ENCODE peak calls at places on chromosomes 13 and 19, in six cellular contexts. C is AG09319, D is neural crest cell, B is cardiac fibroblast, P is tibial nerve, L is astrocyte of the cerebellum. S is an unnamed sample.

GRCh38 chr13:45292176-45292575 is 48.8 kb downstream of the TPT1 start:
- DNase-seq in C (no peak), D (no peak), B (no peak), P (no peak), L (no peak), S (peak)

GRCh38 chr19:28948531-28948930 is 264.4 kb downstream of the UQCRFS1 start:
- DNase-seq in C (peak), D (no peak), B (no peak), P (no peak), L (no peak), S (no peak)

GRCh38 chr13:87669379-87669978 is 1.7 kb upstream of the SLITRK5 start:
- DNase-seq in C (no peak), D (no peak), B (peak), P (no peak), L (peak), S (no peak)

GRCh38 chr19:48718711-48719231 is 754 bp downstream of the MAMSTR start:
- DNase-seq in C (no peak), D (no peak), B (no peak), P (no peak), L (no peak), S (no peak)

GRCh38 chr13:52010890-52011689 is at the start of gene ATP7B:
- DNase-seq in C (no peak), D (no peak), B (no peak), P (no peak), L (no peak), S (no peak)

GRCh38 chr13:53104120-53104519 is 75.5 kb downstream of the OLFM4 start:
- DNase-seq in C (no peak), D (no peak), B (no peak), P (no peak), L (no peak), S (no peak)

GRCh38 chr19:35135389-35135909 is 590 bp upstream of the LGI4 start:
- DNase-seq in C (no peak), D (peak), B (peak), P (peak), L (peak), S (peak)

GRCh38 chr19:28329429-28329828 is 883.5 kb downstream of the UQCRFS1 start:
- DNase-seq in C (no peak), D (no peak), B (no peak), P (no peak), L (no peak), S (no peak)

GRCh38 chr19:16191216-16191908 is 6.2 kb downstream of the FAM32A start:
- DNase-seq in C (no peak), D (no peak), B (no peak), P (no peak), L (no peak), S (no peak)

GRCh38 chr19:35170359-35171061 is 16.0 kb downstream of the FXYD5 start:
- DNase-seq in C (no peak), D (no peak), B (no peak), P (no peak), L (no peak), S (no peak)

GRCh38 chr13:50125556-50126377 is 110.5 kb downstream of the KCNRG start:
- DNase-seq in C (peak), D (peak), B (peak), P (peak), L (peak), S (peak)

GRCh38 chr13:110907951-110908898 is 6.6 kb downstream of the ANKRD10 start:
- DNase-seq in C (no peak), D (no peak), B (peak), P (no peak), L (no peak), S (no peak)

GRCh38 chr13:51814825-51815650 is 11.1 kb upstream of the DHRS12 start:
- DNase-seq in C (no peak), D (peak), B (peak), P (peak), L (peak), S (no peak)

GRCh38 chr13:110771194-110771593 is 57.7 kb downstream of the ING1 start:
- DNase-seq in C (no peak), D (no peak), B (peak), P (no peak), L (no peak), S (no peak)

DNA sequence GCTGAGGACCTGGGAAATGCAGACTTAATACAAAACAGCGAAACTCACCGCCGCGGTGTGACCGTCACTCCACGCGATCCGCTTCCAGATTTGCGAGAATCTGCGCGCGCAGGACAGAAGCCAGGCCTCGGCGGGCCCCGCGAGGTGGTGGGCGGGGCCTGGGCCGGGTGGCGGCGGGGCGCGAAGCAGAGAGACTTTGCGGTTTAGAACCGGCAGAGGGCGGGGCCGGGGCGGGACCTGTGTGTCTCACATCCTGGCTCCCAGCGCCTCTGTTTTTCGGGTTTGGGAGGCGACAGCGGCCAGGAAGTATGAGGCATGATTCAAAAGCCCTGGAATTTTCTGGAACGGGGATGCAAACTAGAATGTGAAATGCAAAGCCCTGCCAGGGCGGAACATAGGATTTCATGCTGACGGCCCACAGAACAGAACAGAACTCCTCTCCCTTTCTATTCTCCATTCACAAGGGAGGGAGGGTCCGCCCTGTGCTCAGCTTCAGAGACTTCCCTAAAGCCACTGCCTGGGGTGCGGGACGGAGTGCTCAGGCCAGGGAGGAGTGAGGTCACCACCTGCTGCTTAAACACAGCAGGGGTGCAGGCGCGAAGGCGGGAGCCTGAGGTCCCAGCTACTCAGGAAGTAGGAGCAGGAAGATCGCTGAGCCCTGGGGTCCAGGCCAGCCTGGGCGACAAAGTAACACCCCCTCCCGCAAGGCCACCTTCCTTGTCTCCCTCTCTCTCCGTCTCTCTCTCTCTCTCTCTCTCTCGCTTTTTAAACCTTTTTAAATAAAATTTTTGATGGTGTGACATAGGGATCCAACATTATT is 44.2 kb downstream of the ZNF611 start:
- DNase-seq in C (peak), D (peak), B (peak), P (peak), L (peak), S (peak)
- TF ChIP-seq CTCF in C (no peak), D (peak), B (peak), P (peak), L (no peak), S (peak)

DNA sequence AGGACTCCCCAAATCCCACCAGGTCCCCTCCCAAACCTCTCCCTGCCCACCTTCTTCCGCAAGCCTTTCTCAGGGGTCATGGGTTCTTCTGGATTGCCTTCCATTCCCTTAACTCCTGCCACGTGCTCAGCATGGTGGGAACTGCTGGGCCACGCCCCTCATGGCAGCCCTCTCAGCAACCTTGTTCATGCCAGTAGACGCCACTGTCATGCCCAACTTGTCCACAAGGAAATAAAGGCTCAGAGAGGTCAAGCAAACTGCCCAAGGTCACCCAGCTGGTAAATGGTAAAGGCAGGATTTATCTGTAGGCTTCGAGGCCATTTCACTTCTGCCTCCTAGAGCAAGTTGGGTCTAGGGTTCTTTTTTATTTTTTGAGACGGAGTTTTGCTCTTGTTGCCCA is 10.9 kb downstream of the PRAM1 start:
- DNase-seq in C (no peak), D (no peak), B (no peak), P (no peak), L (no peak), S (no peak)
- TF ChIP-seq CTCF in C (no peak), D (no peak), B (no peak), P (no peak), L (peak), S (peak)

GRCh38 chr13:31372454-31372853 is 172.7 kb downstream of the B3GLCT start:
- DNase-seq in C (no peak), D (no peak), B (no peak), P (no peak), L (no peak), S (no peak)
- TF ChIP-seq CTCF in C (no peak), D (no peak), B (no peak), P (no peak), L (no peak), S (no peak)

GRCh38 chr19:50280983-50281382 is 48.2 kb downstream of the KCNC3 start:
- DNase-seq in C (no peak), D (no peak), B (no peak), P (no peak), L (no peak), S (no peak)
- TF ChIP-seq CTCF in C (no peak), D (no peak), B (no peak), P (no peak), L (no peak), S (no peak)

GRCh38 chr13:24983094-24983493 is 112.8 kb upstream of the PABPC3 start:
- DNase-seq in C (no peak), D (no peak), B (no peak), P (no peak), L (no peak), S (no peak)

GRCh38 chr13:24982333-24982999 is 113.5 kb upstream of the PABPC3 start:
- DNase-seq in C (no peak), D (no peak), B (no peak), P (no peak), L (no peak), S (no peak)

GRCh38 chr13:24986826-24987225 is 109.1 kb upstream of the PABPC3 start:
- DNase-seq in C (no peak), D (no peak), B (no peak), P (no peak), L (no peak), S (no peak)

GRCh38 chr13:24984134-24984533 is 111.8 kb upstream of the PABPC3 start:
- DNase-seq in C (no peak), D (no peak), B (no peak), P (no peak), L (no peak), S (no peak)

GRCh38 chr13:24985102-24985501 is 110.8 kb upstream of the PABPC3 start:
- DNase-seq in C (no peak), D (no peak), B (no peak), P (no peak), L (no peak), S (no peak)
- TF ChIP-seq CTCF in C (no peak), D (no peak), B (no peak), P (no peak), L (no peak), S (no peak)

GRCh38 chr19:41958367-41959055 is 610 bp downstream of the RABAC1 start:
- DNase-seq in C (peak), D (peak), B (peak), P (peak), L (peak), S (peak)
- TF ChIP-seq CTCF in C (no peak), D (no peak), B (no peak), P (no peak), L (no peak), S (no peak)

GRCh38 chr13:39417131-39417530 is 185.9 kb downstream of the LHFPL6 start:
- DNase-seq in C (no peak), D (peak), B (peak), P (no peak), L (no peak), S (no peak)
- TF ChIP-seq CTCF in C (no peak), D (peak), B (peak), P (peak), L (peak), S (peak)

GRCh38 chr13:109481046-109481445 is 305.3 kb downstream of the IRS2 start:
- DNase-seq in C (no peak), D (no peak), B (peak), P (no peak), L (no peak), S (no peak)

GRCh38 chr13:109476001-109476400 is 310.4 kb downstream of the IRS2 start:
- DNase-seq in C (no peak), D (no peak), B (no peak), P (no peak), L (no peak), S (no peak)

GRCh38 chr13:109483369-109483768 is 303.0 kb downstream of the IRS2 start:
- DNase-seq in C (no peak), D (no peak), B (peak), P (no peak), L (no peak), S (no peak)

GRCh38 chr13:109479534-109479933 is 306.8 kb downstream of the IRS2 start:
- DNase-seq in C (no peak), D (no peak), B (no peak), P (no peak), L (no peak), S (no peak)

DNA sequence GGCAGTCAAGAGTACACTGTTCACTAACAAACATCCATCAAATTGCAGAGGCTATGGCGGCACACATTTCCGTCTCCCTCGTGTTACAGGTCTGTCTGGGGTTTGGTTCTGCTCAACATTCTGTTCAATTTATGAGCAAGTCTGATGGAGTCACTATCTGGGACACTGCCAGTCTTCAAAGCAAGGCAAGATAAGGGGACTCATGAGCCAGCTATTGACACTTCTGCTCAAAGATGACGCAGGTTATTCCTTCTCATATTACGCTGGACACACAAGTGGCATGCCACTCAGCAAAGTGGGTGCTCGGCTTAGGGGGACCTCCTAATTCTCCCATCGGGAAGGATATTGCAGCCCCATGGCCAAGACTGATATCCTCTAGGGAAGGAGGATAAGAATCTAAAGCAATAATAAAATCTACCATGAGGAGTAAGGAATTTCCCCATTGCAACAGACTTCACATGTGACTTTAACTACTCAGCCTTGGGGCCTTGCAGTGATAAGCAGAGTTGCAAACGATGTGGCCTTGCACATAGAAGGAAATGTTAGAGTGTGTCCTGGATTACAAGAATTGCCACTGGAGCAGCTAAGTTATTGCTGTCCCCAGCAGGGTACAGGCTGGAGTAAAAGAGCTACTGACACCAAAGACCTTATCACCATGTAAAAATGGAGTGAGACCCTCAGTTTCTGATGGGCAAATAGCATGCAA is 306.2 kb downstream of the IRS2 start:
- DNase-seq in C (no peak), D (no peak), B (peak), P (no peak), L (no peak), S (no peak)
- TF ChIP-seq CTCF in C (no peak), D (no peak), B (no peak), P (no peak), L (no peak), S (no peak)

GRCh38 chr13:47549219-47549752 is 451.8 kb downstream of the SUCLA2 start:
- DNase-seq in C (no peak), D (no peak), B (no peak), P (no peak), L (no peak), S (no peak)
- TF ChIP-seq CTCF in C (no peak), D (no peak), B (no peak), P (no peak), L (no peak), S (no peak)

DNA sequence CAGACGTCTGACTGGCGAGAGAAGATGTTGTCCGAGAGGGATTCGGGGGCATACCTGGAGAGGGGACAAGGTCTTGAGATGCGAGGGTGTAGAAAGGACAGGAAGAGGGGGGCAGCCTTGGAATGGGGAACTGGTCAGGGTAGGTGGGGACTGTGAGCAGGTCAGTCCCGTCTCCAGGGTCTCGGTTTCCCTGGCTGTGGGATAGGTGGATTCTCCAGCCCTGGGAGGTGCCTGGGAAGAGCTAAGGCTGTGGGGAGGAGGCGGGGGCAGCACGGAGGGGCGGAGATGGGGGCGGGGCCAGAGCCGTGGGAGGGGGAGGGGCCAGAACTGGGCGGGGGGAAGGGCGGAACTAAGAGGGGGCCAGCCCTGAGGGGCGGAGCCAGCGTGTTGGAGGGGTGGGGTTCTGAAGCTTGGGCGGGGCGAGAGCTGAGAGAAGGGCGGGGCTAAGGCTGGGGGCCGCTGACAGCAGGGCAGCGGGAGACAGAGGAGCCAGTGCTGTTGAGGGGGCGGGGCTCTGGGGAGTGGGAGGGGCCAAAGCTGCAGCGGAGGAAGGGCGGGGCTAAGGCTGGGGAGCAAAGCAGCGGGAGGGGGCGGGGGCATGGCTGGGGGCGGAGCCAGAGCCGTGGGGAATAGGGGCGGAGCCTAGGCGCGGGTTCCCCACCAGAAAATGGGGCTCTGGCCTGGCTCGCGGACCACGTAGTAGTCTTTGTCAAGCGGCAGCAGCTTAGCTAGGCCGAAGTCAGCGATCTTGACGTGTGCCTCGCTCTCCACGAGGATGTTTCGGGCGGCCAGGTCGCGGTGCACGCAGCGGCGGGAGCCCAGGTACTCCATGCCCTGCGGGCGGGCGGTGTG is 9.5 kb upstream of the INSL3 start:
- DNase-seq in C (no peak), D (peak), B (peak), P (peak), L (no peak), S (peak)
- TF ChIP-seq CTCF in C (no peak), D (no peak), B (no peak), P (no peak), L (no peak), S (no peak)